ENCODE peak calls at places on chromosomes 5 and 9, in nine cellular contexts. S, A, M, I, F, Q, U, B and V are unnamed samples.

GRCh38 chr9:134163374-134164196 is 779 bp downstream of the RNU6ATAC start:
- DNase-seq in S (no peak), A (peak), M (peak), I (no peak), F (peak), Q (peak), U (no peak), B (peak), V (peak)

GRCh38 chr9:18256574-18256973 is 217.4 kb upstream of the ADAMTSL1 start:
- DNase-seq in S (no peak), A (no peak), M (no peak), I (no peak), F (peak), Q (no peak), U (no peak), B (no peak), V (no peak)

GRCh38 chr5:169164481-169164925 is 136.4 kb downstream of the SLIT3 start:
- DNase-seq in S (no peak), A (no peak), M (peak), I (no peak), F (peak), Q (no peak), U (peak), B (no peak), V (no peak)

GRCh38 chr5:16957305-16958165 is 21.4 kb upstream of the MYO10 start:
- DNase-seq in S (no peak), A (no peak), M (peak), I (no peak), F (no peak), Q (no peak), U (no peak), B (no peak), V (no peak)

GRCh38 chr5:14153932-14154646 is 10.9 kb downstream of the TRIO start:
- DNase-seq in S (no peak), A (peak), M (peak), I (no peak), F (peak), Q (no peak), U (no peak), B (peak), V (no peak)

GRCh38 chr5:125685771-125686170 is 737.4 kb upstream of the GRAMD2B start:
- DNase-seq in S (no peak), A (no peak), M (peak), I (no peak), F (no peak), Q (no peak), U (no peak), B (no peak), V (no peak)

GRCh38 chr9:18673179-18673578 is 199.2 kb downstream of the ADAMTSL1 start:
- DNase-seq in S (no peak), A (no peak), M (no peak), I (no peak), F (no peak), Q (no peak), U (no peak), B (no peak), V (no peak)

GRCh38 chr5:32432633-32433032 is 11.9 kb downstream of the ZFR start:
- DNase-seq in S (no peak), A (no peak), M (no peak), I (no peak), F (no peak), Q (no peak), U (no peak), B (no peak), V (no peak)

GRCh38 chr5:54551292-54551691 is 33.7 kb downstream of the SNX18 start:
- DNase-seq in S (no peak), A (no peak), M (no peak), I (no peak), F (no peak), Q (no peak), U (no peak), B (no peak), V (no peak)

GRCh38 chr5:110925916-110926315 is 145.6 kb upstream of the TSLP start:
- DNase-seq in S (no peak), A (no peak), M (no peak), I (no peak), F (no peak), Q (no peak), U (no peak), B (no peak), V (no peak)